ENCODE peak calls at places on chromosome 21, in four cellular contexts. C is heart right ventricle, O is GM13976, W is RWPE1. A is an unnamed sample.

GRCh38 chr21:21622460-21623234 is 624.4 kb downstream of the NCAM2 start:
- DNase-seq in C (no peak), O (no peak), W (no peak), A (no peak)

GRCh38 chr21:42460391-42461184 is 35.4 kb downstream of the RSPH1 start:
- DNase-seq in C (no peak), O (no peak), W (no peak), A (no peak)

GRCh38 chr21:38814126-38815059 is 8.7 kb downstream of the ETS2 start:
- DNase-seq in C (no peak), O (no peak), W (no peak), A (no peak)

GRCh38 chr21:39012314-39013230 is 170.7 kb downstream of the PSMG1 start:
- DNase-seq in C (no peak), O (no peak), W (no peak), A (no peak)

GRCh38 chr21:38591138-38591537 is 92.9 kb upstream of the ERG start:
- DNase-seq in C (no peak), O (no peak), W (no peak), A (no peak)

GRCh38 chr21:42135386-42136040 is 64.4 kb downstream of the UMODL1 start:
- DNase-seq in C (peak; percentile 16), O (no peak), W (no peak), A (no peak)

GRCh38 chr21:14989359-14989758 is 75.4 kb downstream of the NRIP1 start:
- DNase-seq in C (peak; percentile 48), O (no peak), W (no peak), A (no peak)

GRCh38 chr21:29256125-29256895 is 42.4 kb upstream of the BACH1 start:
- DNase-seq in C (no peak), O (no peak), W (no peak), A (no peak)

GRCh38 chr21:39471598-39471997 is 19.8 kb downstream of the SH3BGR start:
- DNase-seq in C (no peak), O (no peak), W (no peak), A (no peak)

GRCh38 chr21:35658242-35658641 is 402.1 kb downstream of the SETD4 start:
- DNase-seq in C (no peak), O (peak; percentile 24), W (no peak), A (peak; percentile 70)

GRCh38 chr21:36658926-36659325 is 40.0 kb upstream of the SIM2 start:
- DNase-seq in C (no peak), O (no peak), W (no peak), A (no peak)

GRCh38 chr21:33849839-33850238 is 65.8 kb downstream of the ATP5PO start:
- DNase-seq in C (no peak), O (no peak), W (no peak), A (no peak)

GRCh38 chr21:43370091-43370658 is 56.8 kb downstream of the SIK1 start:
- DNase-seq in C (no peak), O (no peak), W (no peak), A (no peak)

GRCh38 chr21:38852708-38853107 is 47.0 kb downstream of the ETS2 start:
- DNase-seq in C (no peak), O (no peak), W (no peak), A (no peak)

GRCh38 chr21:37273440-37273839 is 6.3 kb upstream of the VPS26C start:
- DNase-seq in C (no peak), O (no peak), W (no peak), A (no peak)

GRCh38 chr21:45753445-45753844 is 109.9 kb downstream of the PCBP3 start:
- DNase-seq in C (no peak), O (no peak), W (no peak), A (no peak)

GRCh38 chr21:42047821-42048613 is 23.1 kb upstream of the UMODL1 start:
- DNase-seq in C (peak; percentile 56), O (no peak), W (no peak), A (peak; percentile 94)

GRCh38 chr21:44836666-44837471 is 19.0 kb upstream of the SUMO3 start:
- DNase-seq in C (peak; percentile 41), O (no peak), W (no peak), A (no peak)

GRCh38 chr21:15164678-15165303 is 100.0 kb upstream of the NRIP1 start:
- DNase-seq in C (no peak), O (no peak), W (peak; percentile 84), A (no peak)

GRCh38 chr21:42839271-42840231 is 39.8 kb downstream of the WDR4 start:
- DNase-seq in C (no peak), O (no peak), W (no peak), A (no peak)

GRCh38 chr21:46461909-46462308 is 3.2 kb downstream of the DIP2A start:
- DNase-seq in C (no peak), O (no peak), W (no peak), A (no peak)

GRCh38 chr21:34613679-34614442 is 1.1 kb downstream of the RCAN1 start:
- DNase-seq in C (no peak), O (no peak), W (peak; percentile 30), A (no peak)

GRCh38 chr21:41705546-41706262 is 61.1 kb downstream of the RIPK4 start:
- DNase-seq in C (no peak), O (no peak), W (no peak), A (no peak)

GRCh38 chr21:32726742-32727477 is 903 bp downstream of the SYNJ1 start:
- DNase-seq in C (peak; percentile 41), O (peak; percentile 16), W (peak; percentile 38), A (peak; percentile 7)

GRCh38 chr21:35342440-35342839 is 293.3 kb upstream of the RUNX1 start:
- DNase-seq in C (no peak), O (peak; percentile 62), W (no peak), A (no peak)

GRCh38 chr21:32442566-32443318 is 30.2 kb downstream of the EVA1C start:
- DNase-seq in C (no peak), O (no peak), W (peak; percentile 65), A (peak; percentile 9)

GRCh38 chr21:26849428-26850115 is 4.4 kb upstream of the ADAMTS1 start:
- DNase-seq in C (peak; percentile 53), O (no peak), W (no peak), A (peak; percentile 37)

GRCh38 chr21:42174173-42174572 is 44.8 kb upstream of the ABCG1 start:
- DNase-seq in C (no peak), O (no peak), W (no peak), A (no peak)

GRCh38 chr21:45390121-45390751 is 14.7 kb upstream of the COL18A1 start:
- DNase-seq in C (no peak), O (no peak), W (no peak), A (no peak)

GRCh38 chr21:38325216-38325615 is 68.4 kb downstream of the KCNJ15 start:
- DNase-seq in C (no peak), O (no peak), W (no peak), A (no peak)

A was measured in brain microvascular endothelial cell.